ENCODE peak calls at places on chromosomes 4 and X, in six cellular contexts. J is CD8-positive, alpha-beta memory T cell; Y is HT1080; V is stimulated activated CD8-positive, alpha-beta memory T cell treated with anti-CD3 and anti-CD28 coated beads, Interleukin-7, amount 100 ng/mL, for 24 hours; N is choroid plexus epithelial cell; K is cardiac fibroblast. B is an unnamed sample.

GRCh38 chrX:118627084-118627758 is 100.2 kb upstream of the IL13RA1 start:
- DNase-seq in J (no peak), Y (no peak), V (no peak), N (peak), K (peak), B (no peak)

GRCh38 chrX:2707334-2707760 is 16.3 kb downstream of the CD99 start:
- DNase-seq in J (no peak), Y (peak), V (no peak), N (peak), K (peak), B (no peak)

GRCh38 chr4:139184129-139184528 is 7.1 kb upstream of the ELF2 start:
- DNase-seq in J (no peak), Y (peak), V (no peak), N (peak), K (peak), B (no peak)

GRCh38 chr4:182929296-182929695 is 12.1 kb upstream of the DCTD start:
- DNase-seq in J (no peak), Y (peak), V (no peak), N (peak), K (peak), B (no peak)

GRCh38 chrX:103002576-103002975 is 61.4 kb downstream of the BEX1 start:
- DNase-seq in J (no peak), Y (no peak), V (no peak), N (peak), K (peak), B (no peak)

GRCh38 chrX:11968991-11969390 is 169.3 kb upstream of the FRMPD4 start:
- DNase-seq in J (no peak), Y (no peak), V (no peak), N (peak), K (peak), B (no peak)

GRCh38 chr4:168621806-168622589 is 125.1 kb downstream of the PALLD start:
- DNase-seq in J (no peak), Y (no peak), V (no peak), N (peak), K (peak), B (no peak)

GRCh38 chrX:38732866-38733265 is 68.4 kb upstream of the MID1IP1 start:
- DNase-seq in J (no peak), Y (no peak), V (no peak), N (no peak), K (no peak), B (no peak)

GRCh38 chrX:115895678-115896329 is 274.7 kb upstream of the AGTR2 start:
- DNase-seq in J (no peak), Y (no peak), V (no peak), N (no peak), K (no peak), B (no peak)

GRCh38 chr4:71783972-71784371 is at the start of gene GC:
- DNase-seq in J (no peak), Y (no peak), V (no peak), N (no peak), K (no peak), B (no peak)

GRCh38 chr4:140756292-140757219 is at the start of gene TBC1D9:
- DNase-seq in J (no peak), Y (peak), V (no peak), N (peak), K (peak), B (peak)

GRCh38 chrX:2614911-2615310 is 76.2 kb upstream of the CD99 start:
- DNase-seq in J (no peak), Y (peak), V (no peak), N (peak), K (peak), B (no peak)

GRCh38 chr4:16250665-16251365 is 24.5 kb upstream of the TAPT1 start:
- DNase-seq in J (no peak), Y (peak), V (no peak), N (peak), K (peak), B (no peak)

GRCh38 chrX:37603938-37604409 is 32.5 kb downstream of the LANCL3 start:
- DNase-seq in J (no peak), Y (peak), V (no peak), N (no peak), K (no peak), B (no peak)

GRCh38 chr4:73679836-73680235 is 59.6 kb upstream of the RASSF6 start:
- DNase-seq in J (no peak), Y (peak), V (no peak), N (peak), K (peak), B (no peak)

GRCh38 chrX:135591871-135592270 is 71.4 kb downstream of the INTS6L start:
- DNase-seq in J (no peak), Y (no peak), V (no peak), N (no peak), K (no peak), B (no peak)

GRCh38 chrX:42714981-42715688 is 62.8 kb downstream of the PPP1R2C start:
- DNase-seq in J (peak), Y (peak), V (peak), N (peak), K (no peak), B (no peak)

GRCh38 chr4:83725076-83726074 is 189.5 kb downstream of the GPAT3 start:
- DNase-seq in J (no peak), Y (no peak), V (no peak), N (no peak), K (no peak), B (no peak)

GRCh38 chrX:56248492-56248891 is 16.3 kb downstream of the KLF8 start:
- DNase-seq in J (peak), Y (peak), V (peak), N (peak), K (peak), B (no peak)

GRCh38 chrX:118652717-118653116 is 74.7 kb upstream of the IL13RA1 start:
- DNase-seq in J (no peak), Y (no peak), V (no peak), N (no peak), K (peak), B (no peak)

GRCh38 chr4:109046549-109047171 is 255.8 kb downstream of the COL25A1 start:
- DNase-seq in J (no peak), Y (peak), V (no peak), N (peak), K (peak), B (no peak)

GRCh38 chr4:27836505-27836904 is 975.9 kb downstream of the STIM2 start:
- DNase-seq in J (no peak), Y (no peak), V (no peak), N (peak), K (peak), B (no peak)